ENCODE peak calls at places on chromosomes 11 and 22, in ten cellular contexts. J is pancreas; S is nephron progenitor cell; O is NCI-H1105 treated with DMSO at 0.1 percent for 48 hours; V is stimulated activated CD4-positive, alpha-beta T cell treated with anti-CD3 and anti-CD28 coated beads, Interleukin-2, amount 100 ng/mL, for 48 hours; C is cardiac muscle cell; T is retina; Z is WERI-Rb-1; R is NCI-H1930; B is GM13976. D is an unnamed sample.

GRCh38 chr22:37566903-37567798 is 6.9 kb downstream of the CDC42EP1 start:
- DNase-seq in J (peak), S (peak), O (peak), V (peak), C (peak), T (peak), Z (peak), R (peak), B (peak), D (peak)

GRCh38 chr22:39530692-39531331 is 1.7 kb downstream of the RPS19BP1 start:
- DNase-seq in J (peak), S (no peak), O (no peak), V (no peak), C (peak), T (no peak), Z (peak), R (no peak), B (no peak), D (no peak)

GRCh38 chr22:37054078-37054440 is 2.5 kb downstream of the KCTD17 start:
- DNase-seq in J (no peak), S (no peak), O (no peak), V (no peak), C (no peak), T (no peak), Z (peak), R (no peak), B (no peak), D (no peak)

GRCh38 chr22:38038890-38039812 is 18.1 kb upstream of the PICK1 start:
- DNase-seq in J (no peak), S (no peak), O (no peak), V (no peak), C (no peak), T (no peak), Z (no peak), R (no peak), B (no peak), D (no peak)

GRCh38 chr11:1197886-1198765 is 24.7 kb upstream of the MUC5B start:
- DNase-seq in J (no peak), S (no peak), O (no peak), V (no peak), C (no peak), T (no peak), Z (peak), R (no peak), B (no peak), D (no peak)

GRCh38 chr22:29702931-29703594 is 16.7 kb upstream of the CABP7 start:
- DNase-seq in J (no peak), S (no peak), O (no peak), V (no peak), C (no peak), T (peak), Z (no peak), R (no peak), B (no peak), D (no peak)

GRCh38 chr11:87417951-87418350 is 380.2 kb downstream of the TMEM135 start:
- DNase-seq in J (no peak), S (no peak), O (no peak), V (no peak), C (no peak), T (no peak), Z (peak), R (no peak), B (no peak), D (no peak)

GRCh38 chr11:103700605-103701004 is 335.8 kb upstream of the DDI1 start:
- DNase-seq in J (no peak), S (no peak), O (no peak), V (no peak), C (peak), T (no peak), Z (no peak), R (no peak), B (no peak), D (no peak)

GRCh38 chr11:72719144-72719543 is 33.1 kb downstream of the ARAP1 start:
- DNase-seq in J (no peak), S (no peak), O (no peak), V (no peak), C (peak), T (no peak), Z (no peak), R (no peak), B (no peak), D (no peak)

GRCh38 chr22:47192651-47193437 is 430.4 kb downstream of the TBC1D22A start:
- DNase-seq in J (no peak), S (no peak), O (no peak), V (no peak), C (no peak), T (no peak), Z (no peak), R (peak), B (no peak), D (no peak)

GRCh38 chr11:87281496-87281895 is 243.8 kb downstream of the TMEM135 start:
- DNase-seq in J (no peak), S (no peak), O (no peak), V (no peak), C (peak), T (no peak), Z (no peak), R (no peak), B (no peak), D (no peak)

GRCh38 chr22:49826603-49827306 is 918 bp downstream of the BRD1 start:
- DNase-seq in J (peak), S (peak), O (no peak), V (no peak), C (peak), T (peak), Z (no peak), R (no peak), B (no peak), D (peak)

GRCh38 chr11:123253223-123253622 is 58.2 kb upstream of the CLMP start:
- DNase-seq in J (no peak), S (no peak), O (no peak), V (no peak), C (no peak), T (no peak), Z (no peak), R (no peak), B (no peak), D (no peak)

GRCh38 chr11:67545280-67545679 is 22.0 kb upstream of the CABP2 start:
- DNase-seq in J (no peak), S (no peak), O (peak), V (no peak), C (peak), T (no peak), Z (no peak), R (no peak), B (no peak), D (no peak)

GRCh38 chr11:14969922-14970323 is 2.2 kb downstream of the CALCA start:
- DNase-seq in J (no peak), S (peak), O (no peak), V (peak), C (peak), T (peak), Z (peak), R (peak), B (peak), D (peak)

GRCh38 chr11:10633261-10633660 is 60.3 kb downstream of the IRAG1 start:
- DNase-seq in J (peak), S (no peak), O (no peak), V (no peak), C (no peak), T (no peak), Z (no peak), R (no peak), B (no peak), D (no peak)

GRCh38 chr22:45891471-45891995 is 85.4 kb downstream of the WNT7B start:
- DNase-seq in J (no peak), S (no peak), O (no peak), V (no peak), C (no peak), T (no peak), Z (no peak), R (no peak), B (no peak), D (no peak)